ENCODE peak calls at places on chromosomes 4 and X, in five cellular contexts. J is Calu3, N is omental fat pad, M is K562, U is cardiac muscle cell. C is an unnamed sample.

GRCh38 chr4:170675568-170676262 is 586.0 kb upstream of the AADAT start:
- DNase-seq in M (no peak), U (no peak), J (no peak), N (no peak), C (no peak)

GRCh38 chrX:122850326-122850725 is 333.8 kb upstream of the GRIA3 start:
- DNase-seq in J (no peak), M (no peak), U (no peak), N (no peak), C (no peak)

GRCh38 chr4:121113680-121114079 is 41.3 kb upstream of the NDNF start:
- DNase-seq in J (no peak), N (no peak), M (no peak), U (no peak), C (no peak)

GRCh38 chr4:128757712-128758111 is 51.8 kb upstream of the JADE1 start:
- DNase-seq in M (no peak), N (no peak), U (peak; percentile 65), J (peak; percentile 1), C (no peak)

GRCh38 chrX:63686878-63687714 is 97.9 kb downstream of the ARHGEF9 start:
- DNase-seq in M (peak; percentile 20), J (peak; percentile 17), N (no peak), U (peak; percentile 25), C (no peak)

GRCh38 chrX:129785160-129785947 is 5.6 kb downstream of the SASH3 start:
- DNase-seq in M (no peak), U (no peak), J (no peak), N (no peak), C (no peak)

GRCh38 chr4:112889619-112890294 is 159.7 kb upstream of the ANK2 start:
- DNase-seq in J (no peak), M (no peak), U (no peak), N (no peak), C (no peak)

GRCh38 chrX:48064261-48064660 is 7.2 kb downstream of the ZNF630 start:
- DNase-seq in U (no peak), J (no peak), M (no peak), N (no peak), C (no peak)

GRCh38 chrX:97308161-97308560 is 424.5 kb downstream of the RPA4 start:
- DNase-seq in J (no peak), M (no peak), N (no peak), U (peak; percentile 5), C (no peak)

GRCh38 chr4:74431113-74431826 is 13.7 kb upstream of the AREG start:
- DNase-seq in N (no peak), J (no peak), M (no peak), U (peak; percentile 17), C (no peak)

GRCh38 chr4:122458625-122459024 is 2.1 kb upstream of the IL2 start:
- DNase-seq in M (no peak), U (peak; percentile 56), J (peak; percentile 14), N (no peak), C (no peak)

GRCh38 chr4:126405369-126405982 is 1090.7 kb downstream of the FAT4 start:
- DNase-seq in J (no peak), U (peak; percentile 36), N (no peak), M (no peak), C (no peak)

GRCh38 chr4:189200346-189200745 is 740.3 kb upstream of the FRG1 start:
- DNase-seq in U (no peak), J (no peak), N (no peak), M (no peak), C (no peak)

GRCh38 chr4:143352052-143352451 is 15.4 kb downstream of the GAB1 start:
- DNase-seq in U (no peak), M (no peak), J (no peak), N (no peak), C (no peak)

GRCh38 chrX:45807572-45808425 is 607.1 kb upstream of the DIPK2B start:
- DNase-seq in U (peak; percentile 9), J (peak; percentile 16), M (no peak), N (no peak), C (no peak)

GRCh38 chrX:69025802-69026301 is 139.4 kb downstream of the PJA1 start:
- DNase-seq in U (no peak), N (no peak), J (no peak), M (no peak), C (no peak)

GRCh38 chrX:93673869-93674271 is at the start of gene FAM133A:
- DNase-seq in U (peak; percentile 66), J (no peak), M (no peak), N (no peak), C (no peak)

GRCh38 chr4:174538876-174539250 is 16.6 kb upstream of the HPGD start:
- DNase-seq in J (no peak), M (no peak), U (no peak), N (no peak), C (no peak)

GRCh38 chrX:1932231-1932630 is 317.4 kb downstream of the ASMT start:
- DNase-seq in U (peak; percentile 44), N (no peak), J (no peak), M (no peak), C (no peak)

GRCh38 chrX:17735396-17735795 is 1.9 kb upstream of the SCML1 start:
- DNase-seq in U (no peak), J (no peak), M (no peak), N (no peak), C (no peak)

GRCh38 chrX:150085881-150086280 is 147.6 kb upstream of the EOLA2 start:
- DNase-seq in U (no peak), N (no peak), M (no peak), J (no peak), C (no peak)

GRCh38 chr4:153209410-153209809 is 5.2 kb downstream of the TRIM2 start:
- DNase-seq in M (no peak), N (no peak), J (no peak), U (no peak), C (no peak)

GRCh38 chrX:155068165-155068564 is 2.8 kb downstream of the CMC4 start:
- DNase-seq in U (no peak), N (no peak), J (no peak), M (no peak), C (no peak)

GRCh38 chr4:30867427-30867826 is 147.3 kb downstream of the PCDH7 start:
- DNase-seq in U (no peak), N (no peak), J (no peak), M (no peak), C (no peak)

GRCh38 chrX:19515615-19516105 is 352 bp upstream of the MAP3K15 start:
- DNase-seq in M (no peak), J (no peak), N (no peak), U (no peak), C (no peak)

GRCh38 chr4:147780137-147780777 is 48.4 kb downstream of the ARHGAP10 start:
- DNase-seq in U (no peak), J (no peak), N (no peak), M (no peak), C (no peak)

GRCh38 chrX:7941390-7942042 is 14.3 kb upstream of the PNPLA4 start:
- DNase-seq in N (no peak), M (no peak), J (peak; percentile 3), U (peak; percentile 44), C (no peak)

GRCh38 chr4:87268401-87268800 is 48.0 kb upstream of the KLHL8 start:
- DNase-seq in J (no peak), U (no peak), M (no peak), N (no peak), C (no peak)

GRCh38 chr4:28973591-28974350 is 1746.4 kb upstream of the PCDH7 start:
- DNase-seq in J (no peak), M (no peak), U (peak; percentile 2), N (no peak), C (no peak)

GRCh38 chr4:85265234-85265633 is 209.7 kb upstream of the ARHGAP24 start:
- DNase-seq in U (no peak), M (no peak), N (no peak), J (no peak), C (no peak)

GRCh38 chr4:96483308-96484030 is 643.6 kb downstream of the PDHA2 start:
- DNase-seq in J (no peak), U (peak; percentile 32), N (no peak), M (no peak), C (no peak)
- TF ChIP-seq CTCF in J (no peak), U (no peak), N (no peak), M (no peak), C (no peak)

GRCh38 chr4:37780444-37781133 is 45.9 kb upstream of the PGM2 start:
- DNase-seq in J (no peak), M (no peak), N (no peak), U (no peak), C (no peak)
- TF ChIP-seq CTCF in J (no peak), M (no peak), N (no peak), U (peak; percentile 27), C (no peak)

DNA sequence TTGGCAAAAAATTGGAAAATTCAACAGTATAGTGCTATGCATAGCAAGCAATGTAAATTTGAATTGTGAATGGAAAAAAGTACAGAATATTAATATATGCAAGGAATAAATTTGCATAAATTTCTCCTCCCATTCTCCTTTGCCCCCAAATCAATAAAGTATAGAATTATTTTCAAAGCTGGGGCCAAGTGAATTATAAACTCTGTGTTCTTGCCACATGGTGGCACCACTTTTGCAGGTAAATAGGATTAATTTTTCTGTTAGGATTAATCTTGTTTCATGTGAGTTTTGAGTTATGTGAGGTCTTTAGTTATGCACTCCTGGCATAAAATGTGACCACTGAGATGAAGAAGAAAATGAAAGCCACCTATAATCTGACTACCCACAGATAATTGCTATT is 19.9 kb downstream of the COPS4 start:
- DNase-seq in U (no peak), J (peak; percentile 7), N (no peak), M (no peak), C (no peak)
- TF ChIP-seq CTCF in U (peak; percentile 40), J (no peak), N (no peak), M (no peak), C (peak; percentile 52)

DNA sequence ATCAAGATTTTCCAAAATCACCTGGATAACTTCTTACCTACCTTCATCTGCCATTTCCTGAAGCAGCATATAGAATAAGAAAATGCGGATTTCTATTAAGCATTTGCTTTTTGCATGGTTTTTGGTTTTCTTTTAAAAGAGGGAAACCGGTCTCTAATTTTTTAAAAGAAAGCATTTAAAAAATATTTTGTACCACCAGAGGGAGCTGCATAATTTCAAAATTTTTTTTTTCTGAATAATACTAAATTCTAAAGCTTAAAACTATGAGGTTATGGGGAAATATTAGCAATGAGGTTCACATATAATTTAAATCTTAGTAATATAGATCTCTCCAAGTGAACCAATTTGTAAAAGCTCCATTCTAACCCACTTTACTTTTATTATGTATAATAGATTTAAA is 137.7 kb upstream of the TENT5D start:
- DNase-seq in U (no peak), M (no peak), N (no peak), J (no peak), C (no peak)
- TF ChIP-seq CTCF in U (peak; percentile 17), M (no peak), N (no peak), J (no peak), C (no peak)

C was measured in natural killer cell.